ENCODE peak calls at places on chromosomes 11 and 22, in ten cellular contexts. One of them, this sample, is unnamed.

GRCh38 chr22:46830841-46831240 is 68.4 kb downstream of the TBC1D22A start:
- DNase-seq in H54: no peak
- DNase-seq in ovary: no peak
- DNase-seq in A549: peak; percentile 34
- DNase-seq in HepG2: no peak
- DNase-seq in body of pancreas: no peak
- DNase-seq in sigmoid colon: no peak
- DNase-seq in thyroid gland: no peak
- DNase-seq in lower leg skin: no peak
- DNase-seq in right lobe of liver: no peak
- DNase-seq in this sample: no peak

GRCh38 chr11:109424893-109425292 is 2.9 kb downstream of the C11orf87 start:
- DNase-seq in H54: no peak
- DNase-seq in ovary: no peak
- DNase-seq in A549: no peak
- DNase-seq in HepG2: peak; percentile 4
- DNase-seq in body of pancreas: peak; percentile 52
- DNase-seq in sigmoid colon: no peak
- DNase-seq in thyroid gland: no peak
- DNase-seq in lower leg skin: no peak
- DNase-seq in right lobe of liver: no peak
- DNase-seq in this sample: no peak

GRCh38 chr22:40107244-40107643 is 70.5 kb upstream of the TNRC6B start:
- DNase-seq in H54: no peak
- DNase-seq in ovary: no peak
- DNase-seq in A549: no peak
- DNase-seq in HepG2: no peak
- DNase-seq in body of pancreas: no peak
- DNase-seq in sigmoid colon: no peak
- DNase-seq in thyroid gland: no peak
- DNase-seq in lower leg skin: no peak
- DNase-seq in right lobe of liver: no peak
- DNase-seq in this sample: no peak

GRCh38 chr11:34168642-34169051 is 63.2 kb downstream of the NAT10 start:
- DNase-seq in H54: no peak
- DNase-seq in ovary: no peak
- DNase-seq in A549: no peak
- DNase-seq in HepG2: no peak
- DNase-seq in body of pancreas: no peak
- DNase-seq in sigmoid colon: no peak
- DNase-seq in thyroid gland: no peak
- DNase-seq in lower leg skin: no peak
- DNase-seq in right lobe of liver: no peak
- DNase-seq in this sample: no peak

GRCh38 chr11:111635706-111636045 is 33.4 kb downstream of the SIK2 start:
- DNase-seq in H54: no peak
- DNase-seq in ovary: peak; percentile 25
- DNase-seq in A549: no peak
- DNase-seq in HepG2: no peak
- DNase-seq in body of pancreas: peak; percentile 28
- DNase-seq in sigmoid colon: peak; percentile 68
- DNase-seq in thyroid gland: peak; percentile 15
- DNase-seq in lower leg skin: no peak
- DNase-seq in right lobe of liver: no peak
- DNase-seq in this sample: no peak

GRCh38 chr11:130089669-130090063 is 20.0 kb downstream of the APLP2 start:
- DNase-seq in H54: no peak
- DNase-seq in ovary: no peak
- DNase-seq in A549: no peak
- DNase-seq in HepG2: peak; percentile 67
- DNase-seq in body of pancreas: no peak
- DNase-seq in sigmoid colon: no peak
- DNase-seq in thyroid gland: no peak
- DNase-seq in lower leg skin: no peak
- DNase-seq in right lobe of liver: no peak
- DNase-seq in this sample: no peak

GRCh38 chr11:44625759-44626523 is 60.5 kb downstream of the CD82 start:
- DNase-seq in H54: no peak
- DNase-seq in ovary: peak; percentile 4
- DNase-seq in A549: no peak
- DNase-seq in HepG2: no peak
- DNase-seq in body of pancreas: peak; percentile 6
- DNase-seq in sigmoid colon: peak; percentile 52
- DNase-seq in thyroid gland: no peak
- DNase-seq in lower leg skin: peak; percentile 70
- DNase-seq in right lobe of liver: peak; percentile 33
- DNase-seq in this sample: no peak

GRCh38 chr11:1126491-1126926 is 31.2 kb upstream of the MUC5AC start:
- DNase-seq in H54: no peak
- DNase-seq in ovary: no peak
- DNase-seq in A549: no peak
- DNase-seq in HepG2: no peak
- DNase-seq in body of pancreas: no peak
- DNase-seq in sigmoid colon: peak; percentile 40
- DNase-seq in thyroid gland: no peak
- DNase-seq in lower leg skin: peak; percentile 70
- DNase-seq in right lobe of liver: no peak
- DNase-seq in this sample: no peak

GRCh38 chr11:1291295-1292017 is 18.0 kb downstream of the TOLLIP start:
- DNase-seq in H54: no peak
- DNase-seq in ovary: no peak
- DNase-seq in A549: no peak
- DNase-seq in HepG2: no peak
- DNase-seq in body of pancreas: peak; percentile 10
- DNase-seq in sigmoid colon: no peak
- DNase-seq in thyroid gland: no peak
- DNase-seq in lower leg skin: peak; percentile 79
- DNase-seq in right lobe of liver: peak; percentile 40
- DNase-seq in this sample: no peak

GRCh38 chr11:119560291-119560690 is 137.3 kb upstream of the THY1 start:
- DNase-seq in H54: no peak
- DNase-seq in ovary: no peak
- DNase-seq in A549: no peak
- DNase-seq in HepG2: no peak
- DNase-seq in body of pancreas: no peak
- DNase-seq in sigmoid colon: no peak
- DNase-seq in thyroid gland: no peak
- DNase-seq in lower leg skin: no peak
- DNase-seq in right lobe of liver: no peak
- DNase-seq in this sample: no peak

GRCh38 chr11:101436511-101437142 is 147.2 kb downstream of the TRPC6 start:
- DNase-seq in H54: no peak
- DNase-seq in ovary: peak; percentile 56
- DNase-seq in A549: peak; percentile 12
- DNase-seq in HepG2: peak; percentile 18
- DNase-seq in body of pancreas: peak; percentile 34
- DNase-seq in sigmoid colon: no peak
- DNase-seq in thyroid gland: peak; percentile 54
- DNase-seq in lower leg skin: no peak
- DNase-seq in right lobe of liver: no peak
- DNase-seq in this sample: no peak

GRCh38 chr11:34313099-34313517 is 44.7 kb downstream of the ABTB2 start:
- DNase-seq in H54: no peak
- DNase-seq in ovary: no peak
- DNase-seq in A549: no peak
- DNase-seq in HepG2: no peak
- DNase-seq in body of pancreas: no peak
- DNase-seq in sigmoid colon: no peak
- DNase-seq in thyroid gland: no peak
- DNase-seq in lower leg skin: no peak
- DNase-seq in right lobe of liver: peak; percentile 67
- DNase-seq in this sample: peak; percentile 31

GRCh38 chr11:44828296-44828695 is 101.5 kb downstream of the TSPAN18 start:
- DNase-seq in H54: no peak
- DNase-seq in ovary: no peak
- DNase-seq in A549: no peak
- DNase-seq in HepG2: no peak
- DNase-seq in body of pancreas: no peak
- DNase-seq in sigmoid colon: no peak
- DNase-seq in thyroid gland: no peak
- DNase-seq in lower leg skin: no peak
- DNase-seq in right lobe of liver: no peak
- DNase-seq in this sample: no peak

GRCh38 chr11:61361686-61362541 is at the start of the genes CYB561A3 and TMEM138:
- DNase-seq in H54: peak; percentile 86
- DNase-seq in ovary: peak; percentile 88
- DNase-seq in A549: peak; percentile 95
- DNase-seq in HepG2: peak; percentile 89
- DNase-seq in body of pancreas: peak; percentile 91
- DNase-seq in sigmoid colon: peak; percentile 97
- DNase-seq in thyroid gland: peak; percentile 94
- DNase-seq in lower leg skin: peak; percentile 98
- DNase-seq in right lobe of liver: peak; percentile 94
- DNase-seq in this sample: peak; percentile 80
- TF ChIP-seq POLR2A in H54: peak; percentile 97
- TF ChIP-seq POLR2A in ovary: peak; percentile 54
- TF ChIP-seq POLR2A in A549: peak; percentile 94
- TF ChIP-seq POLR2A in HepG2: peak; percentile 87
- TF ChIP-seq POLR2A in body of pancreas: peak; percentile 94
- TF ChIP-seq POLR2A in sigmoid colon: peak; percentile 85
- TF ChIP-seq POLR2A in thyroid gland: peak; percentile 25
- TF ChIP-seq POLR2A in lower leg skin: no peak
- TF ChIP-seq POLR2A in right lobe of liver: peak; percentile 90
- TF ChIP-seq POLR2A in this sample: peak; percentile 82

GRCh38 chr22:42072606-42073330 is 1.3 kb upstream of the PHETA2 start:
- DNase-seq in H54: no peak
- DNase-seq in ovary: no peak
- DNase-seq in A549: no peak
- DNase-seq in HepG2: no peak
- DNase-seq in body of pancreas: no peak
- DNase-seq in sigmoid colon: no peak
- DNase-seq in thyroid gland: no peak
- DNase-seq in lower leg skin: peak; percentile 85
- DNase-seq in right lobe of liver: peak; percentile 40
- DNase-seq in this sample: no peak

GRCh38 chr22:42069801-42070516 is 653 bp downstream of the NAGA start:
- DNase-seq in H54: no peak
- DNase-seq in ovary: no peak
- DNase-seq in A549: no peak
- DNase-seq in HepG2: no peak
- DNase-seq in body of pancreas: no peak
- DNase-seq in sigmoid colon: no peak
- DNase-seq in thyroid gland: no peak
- DNase-seq in lower leg skin: peak; percentile 50
- DNase-seq in right lobe of liver: peak; percentile 42
- DNase-seq in this sample: peak; percentile 38

GRCh38 chr22:42073568-42074152 is 388 bp upstream of the PHETA2 start:
- DNase-seq in H54: no peak
- DNase-seq in ovary: peak; percentile 38
- DNase-seq in A549: no peak
- DNase-seq in HepG2: no peak
- DNase-seq in body of pancreas: no peak
- DNase-seq in sigmoid colon: no peak
- DNase-seq in thyroid gland: no peak
- DNase-seq in lower leg skin: peak; percentile 88
- DNase-seq in right lobe of liver: no peak
- DNase-seq in this sample: no peak

GRCh38 chr22:42068351-42068730 is 2.3 kb downstream of the NAGA start:
- DNase-seq in H54: no peak
- DNase-seq in ovary: no peak
- DNase-seq in A549: no peak
- DNase-seq in HepG2: no peak
- DNase-seq in body of pancreas: no peak
- DNase-seq in sigmoid colon: no peak
- DNase-seq in thyroid gland: no peak
- DNase-seq in lower leg skin: peak; percentile 59
- DNase-seq in right lobe of liver: no peak
- DNase-seq in this sample: no peak

DNA sequence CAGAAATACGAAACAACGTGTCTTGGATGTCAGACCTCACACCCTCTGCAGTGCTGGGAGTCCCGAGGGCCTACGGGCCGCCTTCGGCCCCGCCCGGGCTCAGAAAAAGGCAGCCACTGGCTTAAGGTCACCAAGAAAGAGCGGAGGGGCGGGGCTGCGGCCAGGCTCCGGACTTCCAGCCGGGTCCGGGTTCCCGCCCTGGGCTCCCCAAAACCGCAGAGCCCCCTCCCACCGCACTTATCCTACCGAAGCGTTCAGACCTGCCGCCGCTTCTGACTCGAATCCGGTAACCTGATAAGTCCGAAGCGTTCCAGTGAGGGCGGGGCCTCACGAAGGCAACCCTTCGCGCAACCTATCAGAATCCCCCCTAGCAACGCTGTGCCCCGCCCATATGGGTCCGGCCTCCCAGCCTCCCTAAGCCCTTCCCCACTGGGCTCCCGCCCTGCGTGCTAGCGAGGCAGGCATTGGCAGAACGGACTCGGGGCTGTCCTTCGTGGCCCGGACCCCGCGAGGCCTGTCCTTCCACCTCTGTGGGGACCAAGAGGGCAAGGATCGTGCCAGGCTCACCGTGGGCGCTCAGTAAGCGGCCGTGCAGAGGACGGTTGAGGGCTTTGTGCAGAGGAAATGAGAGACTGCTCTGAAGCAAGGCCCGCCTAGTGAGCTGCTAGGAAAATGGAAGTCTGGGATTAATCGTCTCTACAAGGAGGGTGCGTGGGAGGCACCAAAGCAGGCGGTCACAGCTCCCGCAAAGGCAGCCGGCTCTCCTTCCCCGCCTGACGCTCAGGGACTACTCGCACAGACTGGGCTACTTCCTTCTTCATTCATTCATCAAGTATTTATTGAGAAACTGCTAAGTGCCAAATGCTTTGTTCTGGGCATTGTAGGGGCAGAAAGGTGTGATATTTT is at the start of gene NAGA:
- DNase-seq in H54: peak; percentile 90
- DNase-seq in ovary: peak; percentile 93
- DNase-seq in A549: peak; percentile 91
- DNase-seq in HepG2: peak; percentile 92
- DNase-seq in body of pancreas: peak; percentile 95
- DNase-seq in sigmoid colon: peak; percentile 98
- DNase-seq in thyroid gland: peak; percentile 97
- DNase-seq in lower leg skin: peak; percentile 99
- DNase-seq in right lobe of liver: peak; percentile 99
- DNase-seq in this sample: peak; percentile 96
- TF ChIP-seq POLR2A in H54: peak; percentile 59
- TF ChIP-seq POLR2A in ovary: peak; percentile 95
- TF ChIP-seq POLR2A in A549: peak; percentile 72
- TF ChIP-seq POLR2A in HepG2: peak; percentile 92
- TF ChIP-seq POLR2A in body of pancreas: peak; percentile 78
- TF ChIP-seq POLR2A in sigmoid colon: peak; percentile 91
- TF ChIP-seq POLR2A in thyroid gland: no peak
- TF ChIP-seq POLR2A in lower leg skin: no peak
- TF ChIP-seq POLR2A in right lobe of liver: peak; percentile 80
- TF ChIP-seq POLR2A in this sample: no peak

GRCh38 chr11:43358670-43359431 is at the start of gene TTC17:
- DNase-seq in H54: peak; percentile 87
- DNase-seq in ovary: peak; percentile 91
- DNase-seq in A549: peak; percentile 84
- DNase-seq in HepG2: peak; percentile 87
- DNase-seq in body of pancreas: peak; percentile 94
- DNase-seq in sigmoid colon: peak; percentile 96
- DNase-seq in thyroid gland: peak; percentile 94
- DNase-seq in lower leg skin: peak; percentile 99
- DNase-seq in right lobe of liver: peak; percentile 97
- DNase-seq in this sample: peak; percentile 79
- TF ChIP-seq POLR2A in H54: peak; percentile 95
- TF ChIP-seq POLR2A in ovary: peak; percentile 73
- TF ChIP-seq POLR2A in A549: peak; percentile 95
- TF ChIP-seq POLR2A in HepG2: peak; percentile 93
- TF ChIP-seq POLR2A in body of pancreas: peak; percentile 93
- TF ChIP-seq POLR2A in sigmoid colon: peak; percentile 79
- TF ChIP-seq POLR2A in thyroid gland: peak; percentile 57
- TF ChIP-seq POLR2A in lower leg skin: no peak
- TF ChIP-seq POLR2A in right lobe of liver: peak; percentile 85
- TF ChIP-seq POLR2A in this sample: peak; percentile 96

GRCh38 chr22:17366329-17366728 is 2.9 kb upstream of the CECR2 start:
- DNase-seq in H54: no peak
- DNase-seq in ovary: no peak
- DNase-seq in A549: no peak
- DNase-seq in HepG2: no peak
- DNase-seq in body of pancreas: no peak
- DNase-seq in sigmoid colon: no peak
- DNase-seq in thyroid gland: no peak
- DNase-seq in lower leg skin: no peak
- DNase-seq in right lobe of liver: no peak
- DNase-seq in this sample: no peak
- TF ChIP-seq POLR2A in H54: no peak
- TF ChIP-seq POLR2A in ovary: no peak
- TF ChIP-seq POLR2A in A549: no peak
- TF ChIP-seq POLR2A in HepG2: no peak
- TF ChIP-seq POLR2A in body of pancreas: no peak
- TF ChIP-seq POLR2A in sigmoid colon: no peak
- TF ChIP-seq POLR2A in thyroid gland: no peak
- TF ChIP-seq POLR2A in lower leg skin: no peak
- TF ChIP-seq POLR2A in right lobe of liver: no peak
- TF ChIP-seq POLR2A in this sample: no peak

This sample was measured in GM12891.